ENCODE peak calls at places on chromosome 14, in ten cellular contexts. F is H54; I is brain microvascular endothelial cell; G is stimulated activated effector memory CD8-positive, alpha-beta T cell treated with anti-CD3 and anti-CD28 coated beads, Interleukin-12 subunit alpha, Interleukin-12 subunit beta, amount 100 ng/mL, for 72 hours; T is RPMI7951; W is OCI-LY7; Z is stromal cell of bone marrow; L is RKO; E is posterior cingulate gyrus; U is heart left ventricle. N is an unnamed sample.
A peak's percentile ranks its signal among the peaks of the same experiment; 100 is the strongest.

GRCh38 chr14:55813635-55814034 is 233.6 kb downstream of the KTN1 start:
- DNase-seq in E (no peak), I (no peak), G (no peak), L (no peak), W (no peak), T (no peak), F (no peak), Z (no peak), U (no peak), N (no peak)

GRCh38 chr14:75689012-75689411 is 28.0 kb downstream of the TTLL5 start:
- DNase-seq in W (no peak), Z (peak; percentile 84), T (peak; percentile 3), E (no peak), F (no peak), I (peak; percentile 26), U (peak; percentile 45), L (no peak), G (no peak), N (no peak)

GRCh38 chr14:69090187-69090789 is 62.6 kb downstream of the DCAF5 start:
- DNase-seq in E (no peak), T (no peak), Z (no peak), L (peak; percentile 45), U (no peak), W (peak; percentile 33), I (peak; percentile 33), G (no peak), F (no peak), N (no peak)

GRCh38 chr14:35961697-35962274 is 135.6 kb downstream of the BRMS1L start:
- DNase-seq in W (no peak), I (no peak), E (no peak), L (no peak), U (no peak), T (no peak), Z (no peak), F (no peak), G (no peak), N (no peak)

GRCh38 chr14:105275267-105275946 is 25.4 kb downstream of the BRF1 start:
- DNase-seq in U (peak; percentile 45), L (no peak), I (peak; percentile 17), Z (peak; percentile 84), T (no peak), W (no peak), G (no peak), F (no peak), E (no peak), N (no peak)

GRCh38 chr14:101796479-101796878 is 35.0 kb downstream of the PPP2R5C start:
- DNase-seq in L (no peak), Z (no peak), G (no peak), U (no peak), W (no peak), I (no peak), T (no peak), E (no peak), F (no peak), N (no peak)

GRCh38 chr14:101733211-101733610 is 28.3 kb upstream of the PPP2R5C start:
- DNase-seq in I (peak; percentile 68), Z (no peak), W (no peak), G (no peak), L (peak; percentile 65), E (no peak), T (peak; percentile 87), U (no peak), F (no peak), N (no peak)

GRCh38 chr14:59213368-59214315 is 25.2 kb downstream of the DAAM1 start:
- DNase-seq in G (no peak), L (no peak), T (no peak), W (no peak), F (no peak), I (peak; percentile 31), E (no peak), U (no peak), Z (no peak), N (no peak)

GRCh38 chr14:76918176-76918750 is 92.1 kb downstream of the LRRC74A start:
- DNase-seq in G (no peak), F (no peak), U (peak; percentile 85), Z (peak; percentile 82), T (no peak), I (peak; percentile 70), L (no peak), W (no peak), E (peak; percentile 46), N (peak; percentile 61)

GRCh38 chr14:63564318-63564717 is 21.1 kb upstream of the PPP2R5E start:
- DNase-seq in Z (peak; percentile 23), L (no peak), E (no peak), W (no peak), U (no peak), I (no peak), T (no peak), F (peak; percentile 20), G (no peak), N (no peak)

GRCh38 chr14:24398943-24399801 is at the start of gene NYNRIN:
- DNase-seq in E (peak; percentile 31), L (no peak), G (no peak), W (no peak), U (peak; percentile 79), T (peak; percentile 17), F (no peak), I (no peak), Z (no peak), N (no peak)

GRCh38 chr14:39015360-39015961 is 87.6 kb downstream of the SEC23A start:
- DNase-seq in W (peak; percentile 54), U (no peak), I (peak; percentile 26), T (peak; percentile 32), L (peak; percentile 71), F (peak; percentile 3), E (peak; percentile 24), Z (peak; percentile 33), G (no peak), N (no peak)

GRCh38 chr14:66476964-66477363 is 9.2 kb upstream of the CCDC196 start:
- DNase-seq in T (peak; percentile 29), W (no peak), F (no peak), Z (peak; percentile 48), L (peak; percentile 75), E (no peak), G (no peak), U (no peak), I (peak; percentile 80), N (no peak)

GRCh38 chr14:63761356-63762117 is 33.7 kb upstream of the SGPP1 start:
- DNase-seq in T (no peak), Z (no peak), F (no peak), W (no peak), G (no peak), U (no peak), E (no peak), L (no peak), I (no peak), N (no peak)

GRCh38 chr14:100375273-100375962 is 52.3 kb downstream of the SLC25A47 start:
- DNase-seq in F (peak; percentile 36), L (peak; percentile 92), E (no peak), W (peak; percentile 63), G (peak; percentile 53), U (peak; percentile 91), Z (peak; percentile 85), I (peak; percentile 96), T (peak; percentile 92), N (peak; percentile 55)

GRCh38 chr14:29310210-29310609 is 543.6 kb downstream of the FOXG1 start:
- DNase-seq in Z (no peak), U (no peak), G (no peak), F (no peak), E (no peak), W (no peak), T (no peak), I (no peak), L (no peak), N (no peak)

GRCh38 chr14:26984318-26985177 is 386.7 kb upstream of the NOVA1 start:
- DNase-seq in W (peak; percentile 34), I (peak; percentile 16), T (peak; percentile 39), L (peak; percentile 53), F (no peak), U (peak; percentile 33), E (peak; percentile 57), G (no peak), Z (peak; percentile 8), N (peak; percentile 58)

GRCh38 chr14:54722791-54723432 is 156.0 kb downstream of the SAMD4A start:
- DNase-seq in E (no peak), U (no peak), Z (no peak), I (peak; percentile 32), T (peak; percentile 64), F (no peak), W (peak; percentile 18), G (no peak), L (no peak), N (no peak)

GRCh38 chr14:101552786-101553231 is 8.5 kb upstream of the DIO3 start:
- DNase-seq in I (no peak), W (no peak), E (no peak), F (no peak), L (no peak), U (no peak), G (no peak), Z (no peak), T (no peak), N (no peak)

GRCh38 chr14:101503431-101504095 is 57.7 kb upstream of the DIO3 start:
- DNase-seq in L (no peak), U (no peak), G (no peak), F (no peak), E (peak; percentile 2), T (no peak), I (no peak), Z (no peak), W (no peak), N (no peak)

GRCh38 chr14:103391048-103391447 is 5.8 kb downstream of the MARK3 start:
- DNase-seq in L (peak; percentile 75), U (no peak), I (peak; percentile 57), T (peak; percentile 67), Z (peak; percentile 53), F (no peak), E (no peak), G (no peak), W (peak; percentile 68), N (no peak)

GRCh38 chr14:101239065-101239464 is 322.2 kb upstream of the DIO3 start:
- DNase-seq in F (no peak), Z (no peak), I (no peak), T (no peak), G (no peak), W (no peak), U (no peak), E (no peak), L (no peak), N (no peak)

GRCh38 chr14:73764881-73765280 is 50.7 kb upstream of the PNMA1 start:
- DNase-seq in E (peak; percentile 46), F (no peak), G (no peak), Z (no peak), L (no peak), T (no peak), U (peak; percentile 86), I (no peak), W (peak; percentile 58), N (peak; percentile 76)

GRCh38 chr14:65827520-65827919 is 415.0 kb downstream of the FUT8 start:
- DNase-seq in Z (no peak), T (no peak), W (no peak), E (no peak), U (no peak), F (no peak), G (no peak), L (no peak), I (no peak), N (no peak)

GRCh38 chr14:77139540-77140342 is 1.9 kb downstream of the ZDHHC22 start:
- DNase-seq in W (peak; percentile 43), U (no peak), F (peak; percentile 46), G (no peak), L (no peak), Z (no peak), T (no peak), E (peak; percentile 65), I (no peak), N (peak; percentile 57)

GRCh38 chr14:75404843-75405242 is 23.0 kb upstream of the JDP2 start:
- DNase-seq in Z (no peak), F (no peak), L (no peak), W (no peak), G (no peak), U (no peak), T (no peak), E (no peak), I (no peak), N (no peak)

GRCh38 chr14:51989293-51990234 is at the start of gene RTRAF:
- DNase-seq in G (peak; percentile 82), Z (peak; percentile 87), I (peak; percentile 87), E (peak; percentile 94), T (peak; percentile 89), W (peak; percentile 93), L (peak; percentile 93), F (peak; percentile 72), U (peak; percentile 96), N (peak; percentile 89)

GRCh38 chr14:99040047-99040446 is 231.9 kb downstream of the BCL11B start:
- DNase-seq in G (no peak), E (no peak), T (no peak), U (no peak), Z (no peak), W (no peak), L (no peak), F (no peak), I (no peak), N (no peak)

N was measured in hypothalamus.